ENCODE peak calls at places on chromosomes 3 and 15, in five cellular contexts. G is ovary, W is aorta, F is breast epithelium, O is brain microvascular endothelial cell. E is an unnamed sample.

GRCh38 chr3:44970916-44971490 is 5.0 kb downstream of the ZDHHC3 start:
- DNase-seq in F (no peak), W (no peak), O (no peak), G (no peak), E (no peak)

GRCh38 chr3:178671261-178672191 is 135.3 kb downstream of the KCNMB2 start:
- DNase-seq in O (peak; percentile 53), F (no peak), W (no peak), G (no peak), E (no peak)

GRCh38 chr15:52050416-52050815 is 31.4 kb downstream of the MAPK6 start:
- DNase-seq in O (no peak), F (no peak), G (no peak), W (no peak), E (no peak)

GRCh38 chr3:60025071-60026055 is 975.5 kb upstream of the CFAP20DC start:
- DNase-seq in G (no peak), O (peak; percentile 4), F (no peak), W (no peak), E (no peak)

GRCh38 chr3:153144779-153145178 is 17.2 kb upstream of the RAP2B start:
- DNase-seq in G (no peak), O (peak; percentile 19), F (no peak), W (no peak), E (no peak)

GRCh38 chr3:184636774-184637316 is 75.0 kb downstream of the MAGEF1 start:
- DNase-seq in F (peak; percentile 35), W (no peak), O (peak; percentile 75), G (no peak), E (no peak)

GRCh38 chr3:130746296-130747039 is at the start of gene PIK3R4:
- DNase-seq in G (peak; percentile 92), F (peak; percentile 95), W (peak; percentile 96), O (peak; percentile 99), E (peak; percentile 95)

GRCh38 chr3:133745981-133746721 is at the start of gene TF:
- DNase-seq in W (no peak), G (no peak), O (no peak), F (no peak), E (no peak)

GRCh38 chr15:80019168-80019745 is 40.2 kb upstream of the ZFAND6 start:
- DNase-seq in W (no peak), O (no peak), G (no peak), F (no peak), E (no peak)

GRCh38 chr15:66067687-66068086 is 185.9 kb downstream of the MEGF11 start:
- DNase-seq in F (no peak), G (no peak), O (no peak), W (no peak), E (no peak)

GRCh38 chr3:172816968-172817367 is 66.4 kb downstream of the ECT2 start:
- DNase-seq in W (no peak), F (no peak), O (no peak), G (no peak), E (no peak)

GRCh38 chr15:68885070-68885469 is 45.3 kb upstream of the SPESP1 start:
- DNase-seq in W (no peak), F (no peak), G (no peak), O (peak; percentile 28), E (no peak)

GRCh38 chr3:57006949-57007419 is 53.5 kb upstream of the SPATA12 start:
- DNase-seq in O (no peak), W (no peak), G (no peak), F (peak; percentile 78), E (no peak)

GRCh38 chr3:17110665-17111396 is 226.1 kb downstream of the PLCL2 start:
- DNase-seq in G (no peak), W (no peak), O (no peak), F (no peak), E (no peak)

GRCh38 chr15:68995754-68996141 is 18.7 kb upstream of the NOX5 start:
- DNase-seq in F (no peak), W (no peak), G (no peak), O (no peak), E (no peak)

GRCh38 chr15:43889072-43889471 is 62.3 kb downstream of the WDR76 start:
- DNase-seq in W (no peak), F (no peak), O (no peak), G (no peak), E (no peak)

GRCh38 chr3:116770815-116771450 is 61.4 kb downstream of the TUSC7 start:
- DNase-seq in W (no peak), F (peak; percentile 22), G (peak; percentile 16), O (peak; percentile 82), E (no peak)

GRCh38 chr3:502486-502885 is 305.9 kb downstream of the CHL1 start:
- DNase-seq in G (no peak), F (no peak), W (no peak), O (no peak), E (no peak)

GRCh38 chr3:23662079-23662617 is 143.6 kb upstream of the UBE2E1 start:
- DNase-seq in O (no peak), G (no peak), F (no peak), W (no peak), E (no peak)

GRCh38 chr3:155554777-155555445 is 190.0 kb downstream of the PLCH1 start:
- DNase-seq in G (no peak), W (no peak), O (no peak), F (no peak), E (no peak)

GRCh38 chr15:70906842-70907241 is 14.2 kb downstream of the LRRC49 start:
- DNase-seq in F (no peak), W (no peak), O (no peak), G (no peak), E (no peak)

GRCh38 chr3:60250210-60250609 is 1001.0 kb downstream of the FHIT start:
- DNase-seq in W (no peak), F (no peak), O (no peak), G (no peak), E (no peak)

GRCh38 chr3:42694366-42694765 is 8.2 kb downstream of the HHATL start:
- DNase-seq in G (no peak), F (no peak), W (no peak), O (no peak), E (no peak)

GRCh38 chr15:22262613-22263020 is 182.3 kb downstream of the OR4M2 start:
- DNase-seq in G (no peak), O (no peak), F (no peak), W (peak; percentile 82), E (peak; percentile 57)

GRCh38 chr3:130341388-130341787 is 4.1 kb upstream of the COL6A5 start:
- DNase-seq in W (no peak), F (no peak), O (no peak), G (no peak), E (no peak)

GRCh38 chr3:71684752-71685151 is 40.5 kb downstream of the EIF4E3 start:
- DNase-seq in F (peak; percentile 57), W (no peak), O (peak; percentile 67), G (peak; percentile 58), E (no peak)

GRCh38 chr15:83282859-83283812 is 1.3 kb downstream of the BNC1 start:
- DNase-seq in O (no peak), G (no peak), F (no peak), W (peak; percentile 78), E (peak; percentile 76)

GRCh38 chr15:56243774-56244236 is at the start of gene RFX7:
- DNase-seq in O (peak; percentile 39), F (peak; percentile 41), W (peak; percentile 91), G (peak; percentile 75), E (peak; percentile 69)

GRCh38 chr3:72152551-72153476 is 367.9 kb upstream of the PROK2 start:
- DNase-seq in F (peak; percentile 57), O (peak; percentile 43), W (peak; percentile 88), G (peak; percentile 84), E (no peak)

GRCh38 chr3:141403576-141403975 is 35.3 kb downstream of the ZBTB38 start:
- DNase-seq in W (no peak), G (no peak), F (no peak), O (no peak), E (no peak)
- H3K27ac ChIP-seq in W (no peak overlapping the region), G (peak overlapping the region; percentile 93), F (peak overlapping the region; percentile 99), O (peak overlapping the region; percentile 95), E (peak overlapping the region; percentile 99)

GRCh38 chr15:84856731-84857417 is 27.6 kb upstream of the SLC28A1 start:
- DNase-seq in F (no peak), G (no peak), W (peak; percentile 54), O (no peak), E (no peak)
- H3K27ac ChIP-seq in F (no peak overlapping the region), G (no peak overlapping the region), W (no peak overlapping the region), O (no peak overlapping the region), E (no peak overlapping the region)

DNA sequence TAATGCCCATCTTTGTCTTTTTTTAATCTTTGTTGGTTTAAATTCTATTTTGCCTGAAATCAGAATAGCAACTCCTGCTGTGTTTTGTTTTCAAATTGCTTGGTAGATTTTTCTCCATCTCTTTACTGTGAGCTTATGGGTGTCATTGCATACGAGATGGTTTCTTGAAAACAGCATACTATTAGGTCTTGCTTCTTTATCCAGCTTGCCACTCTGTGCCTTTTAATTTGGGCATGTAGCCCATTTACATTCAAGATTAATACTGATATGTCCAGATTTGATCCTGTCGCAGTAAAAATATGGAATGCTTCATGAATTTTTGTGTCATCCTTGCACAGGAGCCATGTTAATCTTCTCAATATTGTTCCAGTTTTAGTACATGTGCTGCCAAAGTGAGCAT is 316.6 kb downstream of the CGGBP1 start:
- DNase-seq in G (no peak), O (no peak), W (no peak), F (no peak), E (no peak)
- H3K27ac ChIP-seq in G (no peak overlapping the region), O (no peak overlapping the region), W (no peak overlapping the region), F (no peak overlapping the region), E (no peak overlapping the region)

DNA sequence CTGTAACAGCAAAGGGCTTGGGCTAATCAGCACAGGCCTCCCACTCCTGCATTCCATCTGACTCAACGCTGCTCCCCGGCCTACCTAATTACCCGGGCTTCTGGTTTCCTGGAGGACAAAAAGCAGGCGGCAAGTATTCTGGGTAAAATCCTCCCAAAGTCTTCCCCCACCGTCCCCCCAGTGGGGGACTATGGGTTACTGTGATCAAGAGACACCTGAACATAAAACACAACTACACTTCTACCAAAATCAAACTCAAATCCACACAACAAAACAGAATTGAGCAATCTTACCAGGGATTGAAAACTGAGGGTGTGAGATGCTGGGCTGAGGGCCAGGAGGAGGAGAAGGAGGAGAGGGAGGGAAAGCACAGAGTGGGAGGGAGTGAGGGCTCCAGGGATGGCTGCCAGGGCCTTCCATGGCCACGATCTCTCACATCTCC is 8.9 kb upstream of the NCKIPSD start:
- DNase-seq in G (peak; percentile 92), W (peak; percentile 90), F (peak; percentile 76), O (peak; percentile 79), E (no peak)
- H3K27ac ChIP-seq in G (peak overlapping the region; percentile 83), W (peak overlapping the region; percentile 84), F (peak overlapping the region; percentile 92), O (peak overlapping the region; percentile 95), E (peak overlapping the region; percentile 61)